ENCODE peak calls at places on chromosome 20, in nine cellular contexts. One of them, this sample, is unnamed.

GRCh38 chr20:43731469-43731868 is 4.7 kb upstream of the GTSF1L start:
- DNase-seq in fibroblast of lung: peak
- DNase-seq in mesendoderm: no peak
- DNase-seq in uterus: no peak
- DNase-seq in adrenal gland: no peak
- DNase-seq in breast epithelium: no peak
- DNase-seq in tibial artery: no peak
- DNase-seq in PC-3: peak
- DNase-seq in brain microvascular endothelial cell: peak
- DNase-seq in this sample: no peak

GRCh38 chr20:38804682-38805501 is 605 bp upstream of the PPP1R16B start:
- DNase-seq in fibroblast of lung: no peak
- DNase-seq in mesendoderm: peak
- DNase-seq in uterus: no peak
- DNase-seq in adrenal gland: no peak
- DNase-seq in breast epithelium: no peak
- DNase-seq in tibial artery: no peak
- DNase-seq in PC-3: no peak
- DNase-seq in brain microvascular endothelial cell: no peak
- DNase-seq in this sample: no peak

GRCh38 chr20:50734730-50735679 is 3.6 kb downstream of the PARD6B start:
- DNase-seq in fibroblast of lung: no peak
- DNase-seq in mesendoderm: no peak
- DNase-seq in uterus: no peak
- DNase-seq in adrenal gland: no peak
- DNase-seq in breast epithelium: no peak
- DNase-seq in tibial artery: no peak
- DNase-seq in PC-3: no peak
- DNase-seq in brain microvascular endothelial cell: no peak
- DNase-seq in this sample: no peak

GRCh38 chr20:40463171-40463570 is 225.9 kb downstream of the MAFB start:
- DNase-seq in fibroblast of lung: no peak
- DNase-seq in mesendoderm: no peak
- DNase-seq in uterus: no peak
- DNase-seq in adrenal gland: no peak
- DNase-seq in breast epithelium: no peak
- DNase-seq in tibial artery: peak
- DNase-seq in PC-3: no peak
- DNase-seq in brain microvascular endothelial cell: no peak
- DNase-seq in this sample: no peak

GRCh38 chr20:50670126-50670862 is 21.0 kb downstream of the RIPOR3 start:
- DNase-seq in fibroblast of lung: peak
- DNase-seq in mesendoderm: no peak
- DNase-seq in uterus: no peak
- DNase-seq in adrenal gland: no peak
- DNase-seq in breast epithelium: no peak
- DNase-seq in tibial artery: no peak
- DNase-seq in PC-3: peak
- DNase-seq in brain microvascular endothelial cell: no peak
- DNase-seq in this sample: no peak

GRCh38 chr20:11454966-11455799 is 462.5 kb upstream of the BTBD3 start:
- DNase-seq in fibroblast of lung: peak
- DNase-seq in mesendoderm: peak
- DNase-seq in uterus: peak
- DNase-seq in adrenal gland: no peak
- DNase-seq in breast epithelium: no peak
- DNase-seq in tibial artery: no peak
- DNase-seq in PC-3: peak
- DNase-seq in brain microvascular endothelial cell: peak
- DNase-seq in this sample: no peak

GRCh38 chr20:46237736-46238135 is 70.6 kb downstream of the CDH22 start:
- DNase-seq in fibroblast of lung: no peak
- DNase-seq in mesendoderm: no peak
- DNase-seq in uterus: no peak
- DNase-seq in adrenal gland: no peak
- DNase-seq in breast epithelium: no peak
- DNase-seq in tibial artery: no peak
- DNase-seq in PC-3: no peak
- DNase-seq in brain microvascular endothelial cell: no peak
- DNase-seq in this sample: no peak

GRCh38 chr20:44028341-44028715 is 113.7 kb downstream of the TOX2 start:
- DNase-seq in fibroblast of lung: no peak
- DNase-seq in mesendoderm: no peak
- DNase-seq in uterus: no peak
- DNase-seq in adrenal gland: no peak
- DNase-seq in breast epithelium: no peak
- DNase-seq in tibial artery: no peak
- DNase-seq in PC-3: no peak
- DNase-seq in brain microvascular endothelial cell: no peak
- DNase-seq in this sample: no peak

GRCh38 chr20:57392512-57393271 is 1.5 kb downstream of the RBM38 start:
- DNase-seq in fibroblast of lung: no peak
- DNase-seq in mesendoderm: no peak
- DNase-seq in uterus: no peak
- DNase-seq in adrenal gland: no peak
- DNase-seq in breast epithelium: no peak
- DNase-seq in tibial artery: no peak
- DNase-seq in PC-3: no peak
- DNase-seq in brain microvascular endothelial cell: no peak
- DNase-seq in this sample: peak

GRCh38 chr20:7029005-7029404 is 261.5 kb downstream of the BMP2 start:
- DNase-seq in fibroblast of lung: no peak
- DNase-seq in mesendoderm: no peak
- DNase-seq in uterus: no peak
- DNase-seq in adrenal gland: no peak
- DNase-seq in breast epithelium: no peak
- DNase-seq in tibial artery: no peak
- DNase-seq in PC-3: no peak
- DNase-seq in brain microvascular endothelial cell: no peak
- DNase-seq in this sample: no peak

GRCh38 chr20:50533061-50533460 is 22.9 kb downstream of the PTPN1 start:
- DNase-seq in fibroblast of lung: no peak
- DNase-seq in mesendoderm: no peak
- DNase-seq in uterus: no peak
- DNase-seq in adrenal gland: no peak
- DNase-seq in breast epithelium: no peak
- DNase-seq in tibial artery: no peak
- DNase-seq in PC-3: peak
- DNase-seq in brain microvascular endothelial cell: no peak
- DNase-seq in this sample: no peak

GRCh38 chr20:25220810-25221591 is 25.5 kb downstream of the ENTPD6 start:
- DNase-seq in fibroblast of lung: no peak
- DNase-seq in mesendoderm: no peak
- DNase-seq in uterus: peak
- DNase-seq in adrenal gland: no peak
- DNase-seq in breast epithelium: no peak
- DNase-seq in tibial artery: peak
- DNase-seq in PC-3: no peak
- DNase-seq in brain microvascular endothelial cell: no peak
- DNase-seq in this sample: no peak

GRCh38 chr20:39309458-39309857 is 347.3 kb downstream of the DHX35 start:
- DNase-seq in fibroblast of lung: no peak
- DNase-seq in mesendoderm: no peak
- DNase-seq in uterus: no peak
- DNase-seq in adrenal gland: no peak
- DNase-seq in breast epithelium: no peak
- DNase-seq in tibial artery: no peak
- DNase-seq in PC-3: no peak
- DNase-seq in brain microvascular endothelial cell: no peak
- DNase-seq in this sample: peak

GRCh38 chr20:5153612-5154542 is 27.1 kb downstream of the CDS2 start:
- DNase-seq in fibroblast of lung: peak
- DNase-seq in mesendoderm: peak
- DNase-seq in uterus: no peak
- DNase-seq in adrenal gland: no peak
- DNase-seq in breast epithelium: no peak
- DNase-seq in tibial artery: no peak
- DNase-seq in PC-3: peak
- DNase-seq in brain microvascular endothelial cell: no peak
- DNase-seq in this sample: no peak

GRCh38 chr20:45861157-45862075 is 4.0 kb downstream of the ZSWIM3 start:
- DNase-seq in fibroblast of lung: no peak
- DNase-seq in mesendoderm: no peak
- DNase-seq in uterus: no peak
- DNase-seq in adrenal gland: no peak
- DNase-seq in breast epithelium: no peak
- DNase-seq in tibial artery: no peak
- DNase-seq in PC-3: no peak
- DNase-seq in brain microvascular endothelial cell: no peak
- DNase-seq in this sample: no peak

GRCh38 chr20:17627101-17627950 is 54.7 kb downstream of the RRBP1 start:
- DNase-seq in fibroblast of lung: no peak
- DNase-seq in mesendoderm: no peak
- DNase-seq in uterus: no peak
- DNase-seq in adrenal gland: no peak
- DNase-seq in breast epithelium: no peak
- DNase-seq in tibial artery: no peak
- DNase-seq in PC-3: no peak
- DNase-seq in brain microvascular endothelial cell: no peak
- DNase-seq in this sample: no peak
- H3K27ac ChIP-seq in fibroblast of lung: no peak
- H3K27ac ChIP-seq in mesendoderm: no peak
- H3K27ac ChIP-seq in uterus: peak
- H3K27ac ChIP-seq in adrenal gland: no peak
- H3K27ac ChIP-seq in breast epithelium: peak
- H3K27ac ChIP-seq in tibial artery: no peak
- H3K27ac ChIP-seq in PC-3: no peak
- H3K27ac ChIP-seq in brain microvascular endothelial cell: no peak
- H3K27ac ChIP-seq in this sample: no peak

DNA sequence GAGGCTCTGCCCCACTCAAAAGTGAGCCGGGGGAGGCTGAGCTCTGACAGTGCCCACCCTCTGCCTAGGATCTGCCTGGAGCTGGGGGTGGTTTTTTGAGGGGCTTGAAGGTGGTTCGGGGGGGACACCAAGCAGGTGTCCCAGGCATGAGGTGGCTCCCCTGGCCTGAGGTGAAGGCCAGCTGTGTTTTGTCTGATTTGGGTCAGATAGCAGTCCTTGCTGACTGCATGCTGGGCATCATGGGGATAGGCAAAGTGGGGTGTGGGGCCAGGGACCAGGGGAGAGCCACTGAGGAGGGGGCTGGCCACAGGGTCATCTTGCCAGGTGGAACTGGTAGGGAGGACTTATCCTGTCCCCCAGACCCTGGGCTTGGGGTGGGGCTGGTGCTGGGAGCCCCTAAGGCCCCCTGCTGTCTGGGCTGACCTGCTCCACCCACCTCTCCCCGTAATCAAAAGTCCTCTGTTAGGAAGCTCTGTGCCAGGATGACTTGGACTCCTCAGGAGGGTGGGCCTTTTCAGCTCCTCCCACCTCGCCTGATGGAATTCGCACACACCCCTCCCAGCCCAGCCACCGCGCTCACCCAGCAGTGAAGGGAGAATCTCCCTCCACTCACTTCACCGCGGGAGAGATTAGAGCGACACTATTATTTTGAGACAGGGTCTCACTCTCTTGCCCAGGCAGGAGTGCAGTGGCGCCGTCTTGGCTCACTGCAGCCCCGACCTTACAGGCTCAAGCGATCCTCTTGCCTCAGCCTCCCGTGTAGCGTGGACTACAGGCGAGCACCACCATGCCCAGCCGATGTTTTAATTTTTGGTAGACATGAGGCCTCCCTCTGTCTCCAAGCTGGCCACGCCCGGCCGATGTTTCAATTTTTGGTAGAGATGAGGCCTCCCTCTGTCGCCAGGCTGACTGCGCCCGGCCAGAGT is 1.5 kb upstream of the COL9A3 start:
- DNase-seq in fibroblast of lung: peak
- DNase-seq in mesendoderm: peak
- DNase-seq in uterus: no peak
- DNase-seq in adrenal gland: no peak
- DNase-seq in breast epithelium: no peak
- DNase-seq in tibial artery: no peak
- DNase-seq in PC-3: peak
- DNase-seq in brain microvascular endothelial cell: no peak
- DNase-seq in this sample: no peak
- H3K27ac ChIP-seq in fibroblast of lung: no peak
- H3K27ac ChIP-seq in mesendoderm: peak
- H3K27ac ChIP-seq in uterus: no peak
- H3K27ac ChIP-seq in adrenal gland: no peak
- H3K27ac ChIP-seq in breast epithelium: no peak
- H3K27ac ChIP-seq in tibial artery: no peak
- H3K27ac ChIP-seq in PC-3: no peak
- H3K27ac ChIP-seq in brain microvascular endothelial cell: no peak
- H3K27ac ChIP-seq in this sample: no peak

GRCh38 chr20:34524426-34524825 is 8.2 kb downstream of the DYNLRB1 start:
- DNase-seq in fibroblast of lung: no peak
- DNase-seq in mesendoderm: no peak
- DNase-seq in uterus: no peak
- DNase-seq in adrenal gland: no peak
- DNase-seq in breast epithelium: no peak
- DNase-seq in tibial artery: no peak
- DNase-seq in PC-3: no peak
- DNase-seq in brain microvascular endothelial cell: no peak
- DNase-seq in this sample: no peak
- H3K27ac ChIP-seq in fibroblast of lung: peak
- H3K27ac ChIP-seq in mesendoderm: no peak
- H3K27ac ChIP-seq in uterus: peak
- H3K27ac ChIP-seq in adrenal gland: peak
- H3K27ac ChIP-seq in breast epithelium: peak
- H3K27ac ChIP-seq in tibial artery: peak
- H3K27ac ChIP-seq in PC-3: no peak
- H3K27ac ChIP-seq in brain microvascular endothelial cell: no peak
- H3K27ac ChIP-seq in this sample: no peak

DNA sequence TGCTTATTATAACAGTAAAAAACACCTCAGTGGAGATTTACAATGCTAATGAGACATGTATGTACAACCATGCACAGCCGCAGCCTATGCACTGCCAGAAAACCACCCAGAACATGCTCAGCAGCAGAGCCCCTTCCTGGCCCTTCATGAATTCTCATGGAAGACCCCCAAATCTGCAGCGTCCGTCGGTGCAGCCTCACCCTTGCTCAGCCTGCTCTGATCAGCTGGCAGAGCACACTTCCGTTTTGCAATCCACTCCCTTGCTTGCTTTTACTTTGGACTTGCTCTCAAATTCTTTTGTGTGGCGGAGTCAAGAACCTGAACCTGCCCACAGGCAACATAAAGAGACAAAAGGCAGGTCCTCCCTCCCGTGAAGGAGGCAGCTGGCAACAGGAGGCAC is 378.2 kb upstream of the SULF2 start:
- DNase-seq in fibroblast of lung: no peak
- DNase-seq in mesendoderm: no peak
- DNase-seq in uterus: no peak
- DNase-seq in adrenal gland: no peak
- DNase-seq in breast epithelium: no peak
- DNase-seq in tibial artery: no peak
- DNase-seq in PC-3: peak
- DNase-seq in brain microvascular endothelial cell: no peak
- DNase-seq in this sample: no peak
- H3K27ac ChIP-seq in fibroblast of lung: no peak
- H3K27ac ChIP-seq in mesendoderm: no peak
- H3K27ac ChIP-seq in uterus: no peak
- H3K27ac ChIP-seq in adrenal gland: no peak
- H3K27ac ChIP-seq in breast epithelium: no peak
- H3K27ac ChIP-seq in tibial artery: no peak
- H3K27ac ChIP-seq in PC-3: no peak
- H3K27ac ChIP-seq in brain microvascular endothelial cell: no peak
- H3K27ac ChIP-seq in this sample: no peak